ENCODE peak calls at places on chromosomes 11 and 22, in five cellular contexts. K is AG04450, B is left ventricle myocardium inferior, C is BJ, E is upper lobe of left lung. Z is an unnamed sample.

GRCh38 chr11:43954241-43954640 is 11.8 kb downstream of the C11orf96 start:
- DNase-seq in K (no peak), B (no peak), C (no peak), E (no peak), Z (no peak)

GRCh38 chr11:66221726-66222236 is 46.7 kb upstream of the RAB1B start:
- DNase-seq in K (no peak), B (no peak), C (no peak), E (no peak), Z (no peak)

GRCh38 chr11:69365567-69365966 is 71.6 kb downstream of the MYEOV start:
- DNase-seq in K (no peak), B (no peak), C (no peak), E (no peak), Z (no peak)

GRCh38 chr22:46542011-46542985 is 4.9 kb upstream of the CELSR1 start:
- DNase-seq in K (no peak), B (peak), C (no peak), E (peak), Z (no peak)

GRCh38 chr11:129846508-129847335 is 31.1 kb downstream of the TMEM45B start:
- DNase-seq in K (peak), B (no peak), C (peak), E (no peak), Z (peak)

GRCh38 chr11:1830500-1831223 is 4.1 kb upstream of the SYT8 start:
- DNase-seq in K (no peak), B (no peak), C (no peak), E (peak), Z (no peak)

GRCh38 chr11:30244255-30244654 is 13.4 kb downstream of the FSHB start:
- DNase-seq in K (no peak), B (no peak), C (no peak), E (no peak), Z (no peak)

GRCh38 chr22:45626198-45626651 is 45.4 kb upstream of the ATXN10 start:
- DNase-seq in K (no peak), B (no peak), C (no peak), E (peak), Z (no peak)

GRCh38 chr11:115112779-115113178 is 391.4 kb downstream of the CADM1 start:
- DNase-seq in K (no peak), B (no peak), C (no peak), E (no peak), Z (no peak)

GRCh38 chr11:40432358-40432757 is 1027.1 kb downstream of the LRRC4C start:
- DNase-seq in K (no peak), B (no peak), C (no peak), E (no peak), Z (no peak)

GRCh38 chr11:83044958-83045712 is 26.6 kb downstream of the RAB30 start:
- DNase-seq in K (peak), B (no peak), C (no peak), E (no peak), Z (peak)

GRCh38 chr11:65316311-65316978 is 1.8 kb downstream of the CDC42EP2 start:
- DNase-seq in K (peak), B (peak), C (peak), E (peak), Z (peak)

GRCh38 chr11:33867566-33867965 is 24.3 kb downstream of the LMO2 start:
- DNase-seq in K (no peak), B (no peak), C (no peak), E (no peak), Z (no peak)

GRCh38 chr11:9687736-9688494 is 24.0 kb downstream of the SWAP70 start:
- DNase-seq in K (no peak), B (no peak), C (no peak), E (no peak), Z (no peak)

GRCh38 chr11:45741582-45741981 is 63.4 kb upstream of the SLC35C1 start:
- DNase-seq in K (no peak), B (no peak), C (no peak), E (no peak), Z (no peak)

GRCh38 chr22:45638834-45639746 is 32.5 kb upstream of the ATXN10 start:
- DNase-seq in K (no peak), B (peak), C (no peak), E (peak), Z (no peak)

GRCh38 chr11:127996825-127997224 is 590.5 kb downstream of the ETS1 start:
- DNase-seq in K (no peak), B (no peak), C (no peak), E (no peak), Z (no peak)

GRCh38 chr22:41401781-41402648 is 20.3 kb downstream of the TEF start:
- DNase-seq in K (peak), B (peak), C (peak), E (peak), Z (peak)

GRCh38 chr22:46113110-46113909 is 37.0 kb upstream of the PPARA start:
- DNase-seq in K (no peak), B (no peak), C (no peak), E (no peak), Z (no peak)

GRCh38 chr22:27420817-27421361 is 380.7 kb downstream of the MN1 start:
- DNase-seq in K (peak), B (peak), C (peak), E (peak), Z (peak)

GRCh38 chr11:116053538-116053919 is 549.3 kb upstream of the CADM1 start:
- DNase-seq in K (no peak), B (no peak), C (no peak), E (no peak), Z (no peak)

GRCh38 chr11:121894581-121894980 is 221.4 kb downstream of the BLID start:
- DNase-seq in K (no peak), B (no peak), C (no peak), E (no peak), Z (no peak)

GRCh38 chr22:27303718-27304117 is 497.8 kb downstream of the MN1 start:
- DNase-seq in K (no peak), B (no peak), C (no peak), E (no peak), Z (no peak)

GRCh38 chr11:77377734-77378133 is 76.2 kb upstream of the GDPD4 start:
- DNase-seq in K (no peak), B (no peak), C (no peak), E (no peak), Z (no peak)

GRCh38 chr22:29431986-29432385 is 6.4 kb upstream of the RFPL1 start:
- DNase-seq in K (no peak), B (no peak), C (no peak), E (peak), Z (no peak)

GRCh38 chr22:42868751-42869251 is 11.7 kb upstream of the ARFGAP3 start:
- DNase-seq in K (no peak), B (peak), C (no peak), E (peak), Z (no peak)

GRCh38 chr11:14860511-14860910 is 31.5 kb downstream of the CYP2R1 start:
- DNase-seq in K (no peak), B (no peak), C (no peak), E (no peak), Z (no peak)
- TF ChIP-seq CTCF in K (no peak), B (no peak), C (no peak), E (no peak), Z (no peak)

GRCh38 chr22:21981874-21982273 is 713 bp downstream of the TOP3B start:
- DNase-seq in K (no peak), B (no peak), C (no peak), E (no peak), Z (no peak)

GRCh38 chr22:21980547-21980946 is 2.0 kb downstream of the TOP3B start:
- DNase-seq in K (no peak), B (no peak), C (no peak), E (no peak), Z (no peak)

GRCh38 chr22:21982338-21982965 is at the start of gene TOP3B:
- DNase-seq in K (peak), B (peak), C (no peak), E (peak), Z (peak)

GRCh38 chr22:21985214-21985613 is 2.6 kb upstream of the TOP3B start:
- DNase-seq in K (no peak), B (no peak), C (no peak), E (no peak), Z (no peak)

GRCh38 chr22:21984793-21985192 is 2.2 kb upstream of the TOP3B start:
- DNase-seq in K (no peak), B (no peak), C (no peak), E (no peak), Z (no peak)
- TF ChIP-seq CTCF in K (peak), B (peak), C (peak), E (no peak), Z (peak)

DNA sequence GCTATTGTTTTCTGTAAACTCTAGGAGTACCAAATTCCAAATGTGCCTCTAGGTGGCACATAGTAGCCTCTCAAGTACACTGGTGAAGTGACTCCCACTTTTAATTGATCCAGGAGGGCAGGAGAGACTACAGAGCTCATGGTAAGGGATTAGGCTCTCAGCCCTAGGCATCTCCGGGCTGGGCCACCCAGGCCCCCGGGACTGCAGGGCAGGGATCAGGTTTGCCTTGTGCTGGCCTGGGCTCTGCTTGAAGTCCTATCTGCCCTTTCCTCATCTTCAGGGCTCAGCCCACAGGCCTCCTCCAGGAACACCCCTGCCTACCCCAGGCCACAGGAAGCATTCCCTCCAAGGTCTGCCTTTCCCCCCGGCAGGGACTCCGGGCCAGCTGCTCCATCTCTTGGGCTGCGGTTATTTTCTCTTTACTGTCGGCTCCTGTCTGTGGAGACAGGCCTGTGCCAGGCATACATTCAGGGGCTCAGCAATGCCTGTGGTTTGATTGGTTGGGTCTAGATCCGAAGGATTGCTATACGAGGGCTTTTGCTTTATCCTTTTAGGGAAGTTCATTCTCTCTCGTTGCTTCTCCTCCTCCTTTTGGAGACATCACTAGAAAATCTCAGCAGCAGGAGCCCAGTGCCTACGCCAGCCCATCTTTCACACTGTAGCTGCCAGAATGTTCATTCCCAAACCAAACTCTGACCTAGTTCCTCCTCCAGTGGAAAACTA is 32.8 kb downstream of the PARVA start:
- DNase-seq in K (no peak), B (no peak), C (no peak), E (no peak), Z (no peak)
- TF ChIP-seq CTCF in K (peak), B (peak), C (peak), E (no peak), Z (peak)

DNA sequence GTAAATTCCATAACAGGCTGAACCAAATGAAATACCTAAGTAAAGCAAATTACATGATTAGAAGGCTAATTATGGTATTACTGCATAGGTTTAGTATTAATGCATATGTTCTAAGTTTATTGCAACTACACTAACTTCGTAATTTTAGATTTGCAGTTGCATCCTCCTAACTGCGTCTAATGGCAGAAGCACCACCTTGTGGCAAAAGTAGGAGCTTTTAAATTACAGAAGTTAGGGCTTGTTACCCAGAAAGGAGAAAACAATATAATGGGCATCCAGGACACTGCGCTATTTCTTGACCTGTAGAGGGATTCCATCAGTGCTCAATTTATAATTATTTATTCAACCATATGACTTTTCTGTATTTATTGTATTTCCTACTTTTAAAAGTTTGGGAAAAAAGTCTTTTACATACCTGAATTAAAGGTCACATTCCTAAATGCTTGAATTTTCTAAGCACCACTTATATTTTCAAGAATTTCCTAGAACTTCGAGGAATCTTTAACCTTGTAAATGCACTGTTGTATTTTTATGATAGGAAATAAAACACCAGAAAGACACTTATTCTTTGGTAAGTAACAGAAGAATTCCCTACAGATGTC is 16.3 kb upstream of the GPR83 start:
- DNase-seq in K (peak), B (no peak), C (no peak), E (no peak), Z (peak)
- TF ChIP-seq CTCF in K (peak), B (peak), C (peak), E (no peak), Z (peak)

DNA sequence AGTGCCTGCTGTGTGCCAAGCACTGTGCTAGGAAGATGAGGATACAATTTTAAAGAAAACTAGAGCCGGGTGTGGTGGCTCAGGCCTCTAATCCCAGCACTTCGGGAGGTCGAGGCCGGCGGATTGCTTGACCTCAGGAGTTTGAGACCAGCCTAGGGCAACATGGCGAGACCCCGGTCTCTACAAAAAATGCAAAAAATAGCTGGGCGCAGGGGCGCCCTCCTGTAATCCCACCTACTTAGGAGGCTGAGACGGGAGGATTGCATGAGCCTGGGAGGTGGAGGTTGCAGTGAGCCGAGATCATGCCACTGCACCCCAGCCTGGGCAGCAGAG is 8.3 kb downstream of the TPBGL start:
- DNase-seq in K (no peak), B (no peak), C (no peak), E (no peak), Z (no peak)
- TF ChIP-seq CTCF in K (no peak), B (peak), C (no peak), E (no peak), Z (no peak)